ENCODE peak calls at places on chromosomes 6 and 20, in four cellular contexts. L is tibial nerve, C is prostate gland, H is heart left ventricle. F is an unnamed sample.

GRCh38 chr6:100344761-100345160 is 120.0 kb downstream of the SIM1 start:
- DNase-seq in L (no peak), C (no peak), H (no peak), F (no peak)

GRCh38 chr6:167275001-167275400 is 16.1 kb upstream of the UNC93A start:
- DNase-seq in L (no peak), C (peak), H (no peak), F (no peak)

GRCh38 chr6:652865-653264 is 4.0 kb downstream of the HUS1B start:
- DNase-seq in L (no peak), C (no peak), H (no peak), F (no peak)

GRCh38 chr6:136411028-136411329 is 121.3 kb upstream of the BCLAF1 start:
- DNase-seq in L (no peak), C (no peak), H (no peak), F (no peak)

GRCh38 chr6:169990095-169991030 is 238.9 kb downstream of the ERMARD start:
- DNase-seq in L (no peak), C (no peak), H (peak), F (peak)

GRCh38 chr6:109491207-109491938 is 8.4 kb upstream of the ZBTB24 start:
- DNase-seq in L (no peak), C (no peak), H (no peak), F (no peak)

GRCh38 chr20:1537731-1538058 is 19.8 kb downstream of the SIRPD start:
- DNase-seq in L (peak), C (no peak), H (peak), F (peak)

GRCh38 chr6:89500486-89501020 is 67.6 kb downstream of the ANKRD6 start:
- DNase-seq in L (no peak), C (no peak), H (no peak), F (no peak)

GRCh38 chr6:37876843-37877242 is 57.3 kb downstream of the ZFAND3 start:
- DNase-seq in L (no peak), C (no peak), H (no peak), F (no peak)

GRCh38 chr20:59735486-59735885 is 131.1 kb downstream of the PHACTR3 start:
- DNase-seq in L (no peak), C (no peak), H (no peak), F (no peak)

GRCh38 chr20:49608752-49609670 is 41.1 kb upstream of the PTGIS start:
- DNase-seq in L (no peak), C (peak), H (peak), F (peak)

GRCh38 chr6:117506180-117506835 is 23.8 kb downstream of the DCBLD1 start:
- DNase-seq in L (no peak), C (no peak), H (no peak), F (no peak)

GRCh38 chr6:71262914-71263313 is 25.7 kb upstream of the OGFRL1 start:
- DNase-seq in L (no peak), C (no peak), H (no peak), F (no peak)

GRCh38 chr6:149852180-149852579 is 12.0 kb downstream of the LRP11 start:
- DNase-seq in L (no peak), C (no peak), H (no peak), F (no peak)

GRCh38 chr6:168968228-168968627 is 285.4 kb downstream of the THBS2 start:
- DNase-seq in L (peak), C (no peak), H (no peak), F (no peak)

GRCh38 chr6:16585805-16586204 is 175.5 kb downstream of the ATXN1 start:
- DNase-seq in L (no peak), C (no peak), H (no peak), F (no peak)

GRCh38 chr6:44940367-44940766 is 387.8 kb upstream of the RUNX2 start:
- DNase-seq in L (no peak), C (no peak), H (no peak), F (no peak)

GRCh38 chr20:3784863-3785239 is 1.7 kb downstream of the CENPB start:
- DNase-seq in L (no peak), C (no peak), H (no peak), F (no peak)

GRCh38 chr6:49551126-49551865 is 828 bp downstream of the C6orf141 start:
- DNase-seq in L (no peak), C (no peak), H (no peak), F (peak)

GRCh38 chr6:36998723-36999466 is 6.6 kb upstream of the FGD2 start:
- DNase-seq in L (no peak), C (no peak), H (no peak), F (peak)

GRCh38 chr6:112227411-112227810 is 27.0 kb downstream of the LAMA4 start:
- DNase-seq in L (no peak), C (no peak), H (no peak), F (no peak)

GRCh38 chr6:80962382-80962781 is 790.1 kb downstream of the TENT5A start:
- DNase-seq in L (no peak), C (no peak), H (no peak), F (no peak)

GRCh38 chr6:81834141-81834621 is 81.7 kb upstream of the TENT5A start:
- DNase-seq in L (no peak), C (no peak), H (peak), F (no peak)

GRCh38 chr6:115594894-115595293 is 465.8 kb downstream of the FRK start:
- DNase-seq in L (no peak), C (no peak), H (no peak), F (no peak)

GRCh38 chr6:128757961-128758360 is 125.0 kb upstream of the LAMA2 start:
- DNase-seq in L (no peak), C (no peak), H (no peak), F (no peak)

GRCh38 chr20:49171928-49172327 is 16.2 kb downstream of the STAU1 start:
- DNase-seq in L (no peak), C (no peak), H (no peak), F (peak)

GRCh38 chr20:33139467-33139866 is 28.5 kb upstream of the BPIFA2 start:
- DNase-seq in L (no peak), C (no peak), H (no peak), F (no peak)

DNA sequence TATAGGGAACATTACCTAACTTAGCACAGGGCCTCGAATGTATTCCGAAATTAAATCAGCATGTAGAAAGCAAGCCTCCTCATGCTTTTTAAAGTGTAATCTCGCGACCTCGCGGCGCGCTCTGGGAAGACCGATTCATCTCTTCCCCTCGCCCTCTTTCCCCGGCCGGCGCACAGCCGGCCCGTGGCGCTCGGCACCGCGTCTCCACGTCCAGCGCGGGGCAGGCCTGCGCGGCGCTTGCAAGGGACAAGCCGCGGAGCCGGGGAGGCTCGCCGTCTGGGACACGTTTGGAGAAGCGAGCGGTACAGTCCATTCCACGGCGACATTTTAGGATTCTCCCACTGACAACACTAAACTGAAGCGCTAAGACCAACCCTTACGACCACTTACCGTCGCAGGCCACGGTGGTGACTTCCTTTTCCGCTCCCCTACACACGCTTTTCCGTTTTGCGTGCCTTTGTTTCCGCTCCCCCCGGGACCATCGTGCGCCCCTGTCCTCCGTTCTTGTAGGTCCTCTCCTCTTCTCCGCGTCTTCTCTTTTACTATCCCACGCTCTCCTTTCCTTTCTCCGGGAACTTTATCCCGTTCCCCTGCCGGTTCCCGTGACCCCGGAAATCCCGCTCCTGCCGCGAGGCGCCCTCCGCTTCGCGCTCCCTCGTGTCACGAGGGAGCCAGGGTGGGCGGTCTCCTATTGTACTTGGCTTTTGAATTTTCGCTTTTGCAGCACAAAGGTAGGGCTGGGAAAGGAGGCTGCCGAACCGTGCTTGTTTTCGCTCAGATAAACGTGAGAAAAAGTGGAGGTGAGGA is at the start of gene ECHDC1:
- DNase-seq in L (peak), C (peak), H (peak), F (peak)
- TF ChIP-seq POLR2A in L (peak), C (peak), H (peak), F (no peak)

GRCh38 chr6:158962371-158962770 is 37.6 kb downstream of the RSPH3 start:
- DNase-seq in L (no peak), C (no peak), H (no peak), F (no peak)
- TF ChIP-seq POLR2A in L (no peak), C (no peak), H (no peak), F (no peak)

DNA sequence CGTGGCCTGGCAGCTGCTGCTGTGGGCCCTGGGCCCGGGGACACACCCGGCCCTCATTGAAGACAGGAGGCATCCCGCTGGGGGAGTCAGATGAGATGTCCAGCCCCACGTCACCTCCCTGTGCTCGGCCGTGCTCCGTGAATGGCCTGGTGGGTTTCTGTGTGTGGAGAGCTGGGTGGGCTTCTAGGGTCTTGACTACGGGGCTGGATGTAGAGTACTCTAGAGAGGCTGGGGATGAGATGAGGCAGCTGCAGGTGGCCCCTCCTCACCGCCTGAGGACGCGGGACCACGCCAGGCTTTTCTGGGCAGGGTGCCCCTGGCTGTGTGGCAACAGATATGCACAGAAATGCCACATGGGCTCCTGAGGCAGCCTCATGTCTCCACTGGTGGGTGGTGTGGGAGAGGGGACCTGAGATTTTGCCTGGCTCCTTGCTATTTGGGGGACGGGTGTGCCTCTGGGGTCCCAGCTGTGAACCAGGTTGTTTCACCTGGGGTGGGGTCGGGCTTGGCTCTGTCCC is 8.4 kb upstream of the BHLHE23 start:
- DNase-seq in L (no peak), C (no peak), H (no peak), F (no peak)
- TF ChIP-seq POLR2A in L (no peak), C (no peak), H (no peak), F (no peak)

DNA sequence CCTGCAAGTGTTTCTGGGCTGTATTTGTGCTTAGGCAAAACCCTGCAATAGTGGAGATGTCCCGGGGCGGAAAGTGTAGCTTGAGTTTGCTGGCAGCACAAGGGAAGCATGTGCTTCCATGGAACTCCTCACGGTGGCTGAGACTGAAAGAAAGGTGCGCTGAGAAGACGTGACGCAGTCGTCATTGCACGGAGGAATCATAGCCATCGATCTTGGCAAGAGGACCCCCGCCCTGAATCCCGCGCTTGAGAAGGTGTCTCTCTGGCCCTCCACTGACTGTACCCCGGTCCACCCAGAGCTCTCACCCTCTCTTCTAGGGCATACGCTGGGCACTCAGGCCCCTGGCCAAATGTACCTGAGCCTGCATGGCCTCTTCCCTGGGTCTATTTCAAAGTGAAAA is 1081.8 kb upstream of the DEFB115 start:
- DNase-seq in L (no peak), C (no peak), H (no peak), F (no peak)
- TF ChIP-seq POLR2A in L (no peak), C (no peak), H (no peak), F (no peak)

DNA sequence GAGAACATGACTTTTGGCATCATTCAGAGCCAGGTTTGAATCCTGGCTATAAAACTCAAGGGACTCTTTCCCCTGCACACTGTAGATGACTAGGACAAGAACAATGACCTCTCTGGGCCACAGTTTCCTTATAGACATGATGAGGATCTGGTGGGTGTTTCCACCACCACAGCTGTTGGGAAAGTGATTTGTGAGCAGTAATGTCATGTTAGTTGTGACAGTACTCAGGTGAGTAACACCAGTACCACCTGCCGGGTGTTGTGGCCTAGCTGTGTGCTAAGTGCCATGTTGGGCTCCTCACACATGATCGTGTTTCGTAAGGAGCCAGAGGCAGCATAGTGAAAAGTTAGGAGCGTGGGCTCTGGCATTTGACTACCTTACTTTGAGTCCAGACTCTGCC is 24.1 kb downstream of the HM13 start:
- DNase-seq in L (no peak), C (no peak), H (no peak), F (no peak)
- TF ChIP-seq POLR2A in L (no peak), C (no peak), H (no peak), F (no peak)

DNA sequence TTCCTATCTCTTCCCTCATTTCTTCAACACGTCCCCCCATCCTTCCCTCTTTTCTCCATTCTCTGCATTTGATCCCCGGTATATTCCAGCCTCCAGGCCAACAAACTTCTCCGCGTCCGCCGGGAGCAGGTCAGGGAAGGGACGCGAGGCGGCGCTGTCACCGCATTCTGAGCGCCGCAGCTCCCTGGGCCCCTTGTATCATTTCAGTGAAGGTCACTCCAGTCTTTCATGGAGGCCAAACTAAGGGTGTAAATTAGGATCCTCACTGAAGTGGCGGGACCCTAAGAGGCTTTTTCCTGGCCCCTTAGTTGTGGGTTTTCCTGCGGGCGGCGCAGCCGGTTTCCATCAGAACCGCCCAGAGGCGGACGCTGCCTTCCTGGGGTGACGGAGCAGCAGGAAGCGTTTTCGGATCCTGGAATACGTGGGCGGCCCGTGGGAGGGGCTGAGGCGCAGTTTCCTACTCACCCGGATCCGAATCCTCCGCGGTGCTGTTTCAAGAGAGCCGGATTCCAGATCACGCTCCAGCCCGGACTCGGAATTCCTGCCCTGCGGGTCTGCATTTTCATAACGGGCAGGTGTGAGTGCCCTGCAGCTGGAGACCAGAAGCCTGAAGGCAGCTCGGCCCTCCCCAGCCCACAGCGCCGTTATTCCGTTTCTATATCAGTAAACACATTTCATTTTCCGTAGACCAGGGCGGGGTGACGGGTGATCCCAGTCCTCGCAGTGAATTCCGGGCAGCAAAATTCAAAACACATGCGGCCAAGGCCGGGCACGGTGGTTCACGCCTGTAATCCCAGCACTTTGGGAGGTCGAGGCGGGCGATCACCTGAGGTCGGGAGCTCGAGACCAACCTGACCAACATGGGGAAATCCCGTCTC is 3.6 kb upstream of the MICA start:
- DNase-seq in L (peak), C (peak), H (peak), F (peak)
- TF ChIP-seq POLR2A in L (peak), C (peak), H (peak), F (no peak)

DNA sequence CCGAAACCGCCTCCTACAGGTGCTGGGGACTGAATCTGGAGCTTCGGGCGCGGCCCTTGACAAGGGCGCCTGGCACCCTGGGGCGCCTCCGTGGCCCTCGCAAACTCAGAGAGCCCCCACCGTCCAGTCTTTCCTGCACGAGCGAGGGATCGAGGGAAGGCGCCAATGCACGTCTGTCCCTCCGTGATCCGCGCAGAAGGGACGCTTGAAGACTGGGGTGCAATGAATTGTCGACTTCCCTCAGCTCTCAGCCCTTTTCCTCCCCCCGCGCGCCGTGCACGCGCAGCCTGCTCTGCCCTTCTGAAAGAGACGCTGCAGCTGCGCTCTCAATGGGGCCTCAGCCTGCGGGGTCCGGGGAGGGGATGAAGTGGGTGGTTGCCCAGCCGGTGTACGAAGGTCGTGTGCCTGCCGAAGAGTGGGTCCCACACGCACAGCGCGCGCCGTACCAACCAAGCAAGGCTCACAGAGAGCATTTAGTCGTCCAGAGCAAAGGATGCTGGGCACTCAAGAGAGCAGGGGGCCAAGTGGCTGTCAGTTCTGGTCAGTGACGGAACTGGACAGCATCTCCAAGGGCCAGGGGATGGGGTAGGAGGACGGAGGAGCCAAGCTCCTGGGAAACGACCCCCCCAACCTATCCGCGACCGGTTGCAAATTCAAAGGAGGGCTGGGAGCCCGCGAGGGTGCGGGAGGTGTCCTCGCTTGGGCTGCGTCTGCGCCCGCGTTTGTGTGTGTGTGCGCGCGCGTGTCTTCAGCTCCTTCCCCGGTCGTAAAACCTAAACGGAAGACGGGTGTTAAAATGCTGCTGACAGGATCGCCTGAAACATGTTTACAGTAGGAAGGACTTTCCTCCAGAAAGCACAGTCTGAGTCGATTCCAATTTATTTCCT is 5.4 kb upstream of the SOX4 start:
- DNase-seq in L (no peak), C (peak), H (peak), F (peak)
- TF ChIP-seq POLR2A in L (no peak), C (peak), H (no peak), F (no peak)

DNA sequence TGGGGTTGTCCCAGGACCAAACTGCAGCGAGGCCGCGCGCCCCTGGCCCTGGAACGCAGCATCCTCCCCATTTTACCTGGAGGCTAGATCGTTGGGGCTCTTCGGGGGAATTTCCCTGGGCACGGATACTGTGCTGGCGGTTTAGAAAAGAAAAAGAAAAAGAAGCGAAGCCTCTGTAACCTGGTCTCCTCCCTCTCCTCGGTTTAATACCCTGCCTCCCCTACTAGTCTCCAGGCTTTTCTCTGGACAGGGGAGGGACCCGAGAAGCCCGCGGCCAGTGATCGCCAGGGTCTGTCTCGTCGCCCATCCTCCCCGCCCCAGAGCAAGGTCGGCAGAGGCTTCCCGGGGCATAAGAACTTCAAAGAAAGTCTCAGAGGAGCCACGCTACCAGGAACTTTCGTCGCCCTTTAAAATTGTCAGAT is 6.1 kb upstream of the LAMP5 start:
- DNase-seq in L (no peak), C (no peak), H (no peak), F (no peak)
- TF ChIP-seq POLR2A in L (no peak), C (no peak), H (no peak), F (no peak)

F was measured in testis.